ENCODE peak calls at places on chromosomes 12 and 14, in four cellular contexts. I, A, V and J are unnamed samples.

GRCh38 chr12:53989227-53990113 is 4.5 kb downstream of the HOXC10 start:
- DNase-seq in I (peak), A (no peak), V (peak), J (no peak)

GRCh38 chr14:100371773-100372172 is 48.6 kb downstream of the SLC25A47 start:
- DNase-seq in I (no peak), A (no peak), V (no peak), J (no peak)

GRCh38 chr14:35866595-35867279 is 40.6 kb downstream of the BRMS1L start:
- DNase-seq in I (no peak), A (no peak), V (no peak), J (no peak)

GRCh38 chr14:20631821-20632389 is 9.6 kb downstream of the OR6S1 start:
- DNase-seq in I (peak), A (peak), V (no peak), J (no peak)

GRCh38 chr12:1201886-1202285 is 210.9 kb downstream of the ERC1 start:
- DNase-seq in I (no peak), A (no peak), V (no peak), J (no peak)

GRCh38 chr12:123111498-123112165 is 39.3 kb downstream of the PITPNM2 start:
- DNase-seq in I (no peak), A (no peak), V (no peak), J (no peak)

GRCh38 chr12:57130941-57131340 is 2.7 kb downstream of the LRP1 start:
- DNase-seq in I (no peak), A (no peak), V (no peak), J (no peak)

GRCh38 chr14:104799239-104799599 is 1.7 kb upstream of the ZBTB42 start:
- DNase-seq in I (no peak), A (no peak), V (no peak), J (no peak)

GRCh38 chr12:93002278-93003054 is 73.4 kb upstream of the EEA1 start:
- DNase-seq in I (no peak), A (no peak), V (no peak), J (no peak)

GRCh38 chr12:130803707-130804106 is 35.3 kb downstream of the STX2 start:
- DNase-seq in I (no peak), A (no peak), V (no peak), J (no peak)

GRCh38 chr12:82527165-82527780 is 159.4 kb upstream of the TMTC2 start:
- DNase-seq in I (peak), A (peak), V (no peak), J (peak)

GRCh38 chr12:58584885-58585284 is 335.4 kb downstream of the LRIG3 start:
- DNase-seq in I (no peak), A (no peak), V (no peak), J (no peak)

GRCh38 chr14:61733972-61734371 is 28.2 kb upstream of the SNAPC1 start:
- DNase-seq in I (no peak), A (no peak), V (no peak), J (no peak)

GRCh38 chr12:112973016-112973711 is 5.2 kb upstream of the OAS2 start:
- DNase-seq in I (no peak), A (no peak), V (no peak), J (no peak)

GRCh38 chr12:57905812-57906475 is 35.4 kb upstream of the ATP23 start:
- DNase-seq in I (no peak), A (no peak), V (no peak), J (no peak)

GRCh38 chr12:20184514-20184913 is 183.8 kb upstream of the PDE3A start:
- DNase-seq in I (no peak), A (no peak), V (no peak), J (no peak)

GRCh38 chr12:3658327-3659163 is 94.4 kb downstream of the CRACR2A start:
- DNase-seq in I (peak), A (peak), V (no peak), J (peak)

GRCh38 chr12:102302553-102302952 is 104.9 kb upstream of the PMCH start:
- DNase-seq in I (no peak), A (no peak), V (no peak), J (no peak)

GRCh38 chr12:130677957-130678558 is 38.0 kb downstream of the RIMBP2 start:
- DNase-seq in I (no peak), A (no peak), V (no peak), J (no peak)

GRCh38 chr12:122121341-122122192 is 43.0 kb downstream of the MLXIP start:
- DNase-seq in I (no peak), A (no peak), V (no peak), J (no peak)

GRCh38 chr12:104006929-104007328 is 41.3 kb downstream of the TDG start:
- DNase-seq in I (no peak), A (no peak), V (no peak), J (no peak)

GRCh38 chr14:99581371-99581770 is 22.6 kb downstream of the CCDC85C start:
- DNase-seq in I (no peak), A (no peak), V (no peak), J (no peak)

GRCh38 chr12:33795536-33795935 is 226.8 kb upstream of the ALG10 start:
- DNase-seq in I (no peak), A (no peak), V (no peak), J (no peak)

GRCh38 chr12:13167226-13167625 is 29.3 kb upstream of the EMP1 start:
- DNase-seq in I (no peak), A (no peak), V (no peak), J (no peak)

GRCh38 chr12:52440821-52441319 is 6.7 kb upstream of the KRT75 start:
- DNase-seq in I (no peak), A (no peak), V (no peak), J (no peak)

GRCh38 chr14:29654910-29655590 is 272.6 kb downstream of the PRKD1 start:
- DNase-seq in I (no peak), A (no peak), V (no peak), J (no peak)

DNA sequence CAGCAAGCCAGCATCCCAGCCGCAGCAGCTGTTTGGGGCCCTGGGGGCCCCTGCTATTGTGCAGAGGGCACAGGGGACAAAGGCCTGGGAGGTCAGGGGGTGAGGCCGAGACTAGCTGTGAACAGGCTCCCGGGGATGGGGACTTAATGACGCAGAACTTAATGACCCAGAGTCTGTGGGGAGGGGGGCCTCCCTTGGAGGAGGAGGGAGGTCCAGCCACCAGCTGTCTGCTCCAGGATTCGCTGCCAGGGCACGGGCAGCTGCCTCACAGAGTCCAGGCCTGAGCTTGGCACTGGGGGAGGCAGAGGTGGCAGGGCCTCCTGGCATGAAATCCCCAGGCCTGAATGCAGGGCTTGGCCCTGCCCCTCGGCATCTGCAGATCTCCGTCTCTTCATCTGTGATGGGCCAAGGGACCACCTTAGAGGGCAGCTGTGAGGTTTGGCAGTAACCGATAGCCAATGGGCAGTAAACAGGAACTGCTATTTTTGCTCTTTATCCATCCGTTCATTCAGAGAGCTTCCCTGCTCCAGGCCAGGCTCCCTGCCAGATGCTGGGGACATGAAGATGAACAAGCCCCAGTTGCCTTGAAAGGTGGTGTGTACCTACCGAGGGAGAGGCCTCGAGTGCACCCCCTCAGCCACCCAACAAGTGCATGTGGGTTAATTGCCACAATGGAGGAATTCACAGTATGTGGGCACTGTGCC is 6.7 kb downstream of the FAM222A start:
- DNase-seq in I (no peak), A (no peak), V (no peak), J (no peak)
- TF ChIP-seq SPI1 in I (no peak), A (no peak), V (no peak), J (no peak)

GRCh38 chr14:96309128-96309906 is 53.3 kb downstream of the BDKRB1 start:
- DNase-seq in I (no peak), A (no peak), V (no peak), J (no peak)
- TF ChIP-seq SPI1 in I (no peak), A (no peak), V (no peak), J (no peak)

DNA sequence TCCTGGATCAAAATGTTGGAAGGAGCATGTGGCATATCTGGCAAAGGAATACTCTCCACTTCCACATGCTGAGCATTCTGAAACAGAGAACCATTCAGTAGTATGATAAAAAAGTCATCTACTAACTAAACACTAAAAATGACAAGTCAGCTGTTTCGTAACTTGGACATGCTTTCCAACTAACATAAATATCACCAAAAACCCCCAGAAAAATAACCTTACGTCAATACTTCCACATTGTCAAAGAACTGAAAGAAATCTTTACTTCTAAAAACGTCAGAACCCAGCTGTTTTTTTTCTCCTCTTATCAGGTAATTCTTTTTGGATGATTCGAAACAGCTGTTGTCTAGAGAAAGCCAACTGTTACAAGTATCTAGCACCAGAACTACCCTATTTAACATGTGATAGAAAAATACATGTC is 8.2 kb downstream of the WBP11 start:
- DNase-seq in I (no peak), A (no peak), V (no peak), J (no peak)
- TF ChIP-seq SPI1 in I (no peak), A (no peak), V (no peak), J (no peak)

GRCh38 chr12:6819069-6820030 is 2.3 kb upstream of the GPR162 start:
- DNase-seq in I (no peak), A (no peak), V (no peak), J (no peak)

GRCh38 chr12:6820171-6820570 is 1.4 kb upstream of the GPR162 start:
- DNase-seq in I (no peak), A (no peak), V (no peak), J (no peak)

GRCh38 chr12:6821674-6822433 is at the start of gene GPR162:
- DNase-seq in I (peak), A (peak), V (no peak), J (no peak)

GRCh38 chr12:6822461-6823135 is 977 bp downstream of the GPR162 start:
- DNase-seq in I (no peak), A (no peak), V (no peak), J (no peak)

GRCh38 chr12:6821271-6821673 is 349 bp upstream of the GPR162 start:
- DNase-seq in I (peak), A (no peak), V (no peak), J (no peak)
- TF ChIP-seq SPI1 in I (peak), A (peak), V (peak), J (no peak)

GRCh38 chr14:90938615-90939014 is 121.8 kb downstream of the RPS6KA5 start:
- DNase-seq in I (no peak), A (no peak), V (no peak), J (no peak)

GRCh38 chr14:90942511-90942910 is 117.9 kb downstream of the RPS6KA5 start:
- DNase-seq in I (no peak), A (no peak), V (no peak), J (no peak)

GRCh38 chr14:90943367-90943766 is 117.1 kb downstream of the RPS6KA5 start:
- DNase-seq in I (no peak), A (no peak), V (no peak), J (no peak)

GRCh38 chr14:90941705-90942104 is 118.7 kb downstream of the RPS6KA5 start:
- DNase-seq in I (no peak), A (no peak), V (no peak), J (no peak)

GRCh38 chr14:90940318-90940962 is 120.0 kb downstream of the RPS6KA5 start:
- DNase-seq in I (no peak), A (no peak), V (no peak), J (no peak)
- TF ChIP-seq SPI1 in I (no peak), A (no peak), V (no peak), J (no peak)

GRCh38 chr14:23372509-23372908 is at the start of gene IL25:
- DNase-seq in I (no peak), A (no peak), V (no peak), J (no peak)
- TF ChIP-seq SPI1 in I (no peak), A (no peak), V (no peak), J (no peak)

DNA sequence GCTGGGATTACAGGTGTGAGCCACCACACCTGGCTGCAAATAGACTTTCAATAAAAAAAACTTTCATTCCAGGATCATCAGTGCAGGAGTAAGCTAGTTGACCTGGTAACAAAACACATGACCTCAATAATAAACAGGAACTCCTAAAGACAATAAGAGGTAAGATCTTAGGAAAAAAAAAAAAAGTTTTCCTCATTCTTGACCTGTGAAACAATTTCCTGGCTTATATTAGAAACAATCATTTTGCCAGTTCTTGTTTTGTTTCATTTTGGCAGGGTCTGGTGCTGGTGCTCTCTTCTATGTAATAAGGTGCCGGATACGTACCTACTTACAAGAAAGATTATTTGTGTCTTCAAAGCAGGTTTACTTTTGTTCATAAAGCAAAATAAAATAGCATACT is 90.6 kb upstream of the AMN1 start:
- DNase-seq in I (no peak), A (no peak), V (no peak), J (no peak)
- TF ChIP-seq SPI1 in I (no peak), A (no peak), V (no peak), J (no peak)

GRCh38 chr12:128019996-128020544 is 246.9 kb upstream of the TMEM132C start:
- DNase-seq in I (no peak), A (no peak), V (no peak), J (no peak)
- TF ChIP-seq SPI1 in I (no peak), A (no peak), V (no peak), J (no peak)